ENCODE peak calls at places on chromosomes 5 and 9, in ten cellular contexts. W is dorsolateral prefrontal cortex, Z is kidney, E is fibroblast of pulmonary artery, K is mucosa of descending colon, G is stomach, M is lower lobe of right lung, F is AG04450, B is A549, S is adrenal gland. L is an unnamed sample.

GRCh38 chr9:105661011-105661410 is 1.2 kb upstream of the TAL2 start:
- DNase-seq in M (no peak), K (no peak), Z (no peak), S (no peak), B (no peak), E (no peak), G (no peak), W (peak; percentile 39), F (no peak), L (no peak)

GRCh38 chr9:90659626-90660364 is 17.2 kb upstream of the DIRAS2 start:
- DNase-seq in F (no peak), K (no peak), E (peak; percentile 27), S (no peak), Z (no peak), W (no peak), G (no peak), B (no peak), M (no peak), L (peak; percentile 54)

GRCh38 chr5:98784411-98784810 is 10.9 kb downstream of the RGMB start:
- DNase-seq in G (no peak), K (no peak), M (no peak), S (no peak), E (no peak), B (no peak), F (no peak), W (no peak), Z (no peak), L (no peak)

GRCh38 chr9:123658792-123659191 is 271.1 kb downstream of the DENND1A start:
- DNase-seq in B (no peak), W (no peak), K (no peak), Z (no peak), M (no peak), S (no peak), E (peak; percentile 20), G (no peak), F (no peak), L (no peak)

GRCh38 chr9:127753148-127753547 is 18.1 kb upstream of the TOR2A start:
- DNase-seq in M (no peak), G (no peak), W (no peak), E (no peak), F (no peak), K (no peak), S (no peak), B (no peak), Z (no peak), L (no peak)

GRCh38 chr5:168689278-168689677 is 110.1 kb upstream of the PANK3 start:
- DNase-seq in K (no peak), Z (no peak), G (no peak), S (no peak), E (no peak), B (no peak), W (no peak), F (no peak), M (no peak), L (no peak)

GRCh38 chr5:16578474-16578883 is 38.3 kb downstream of the RETREG1 start:
- DNase-seq in M (no peak), B (no peak), S (no peak), K (no peak), E (no peak), F (no peak), G (no peak), W (peak; percentile 69), Z (no peak), L (no peak)

GRCh38 chr5:80655231-80655784 is 525 bp upstream of the DHFR start:
- DNase-seq in E (peak; percentile 30), K (no peak), S (no peak), W (no peak), B (no peak), F (no peak), M (no peak), G (no peak), Z (no peak), L (no peak)

GRCh38 chr5:144913661-144914060 is 743.0 kb downstream of the KCTD16 start:
- DNase-seq in W (no peak), K (no peak), Z (no peak), S (no peak), M (no peak), G (no peak), B (no peak), F (no peak), E (no peak), L (no peak)

GRCh38 chr5:139185589-139185988 is 12.6 kb downstream of the SIL1 start:
- DNase-seq in M (no peak), G (no peak), Z (no peak), F (no peak), W (no peak), B (no peak), K (no peak), S (no peak), E (no peak), L (no peak)

DNA sequence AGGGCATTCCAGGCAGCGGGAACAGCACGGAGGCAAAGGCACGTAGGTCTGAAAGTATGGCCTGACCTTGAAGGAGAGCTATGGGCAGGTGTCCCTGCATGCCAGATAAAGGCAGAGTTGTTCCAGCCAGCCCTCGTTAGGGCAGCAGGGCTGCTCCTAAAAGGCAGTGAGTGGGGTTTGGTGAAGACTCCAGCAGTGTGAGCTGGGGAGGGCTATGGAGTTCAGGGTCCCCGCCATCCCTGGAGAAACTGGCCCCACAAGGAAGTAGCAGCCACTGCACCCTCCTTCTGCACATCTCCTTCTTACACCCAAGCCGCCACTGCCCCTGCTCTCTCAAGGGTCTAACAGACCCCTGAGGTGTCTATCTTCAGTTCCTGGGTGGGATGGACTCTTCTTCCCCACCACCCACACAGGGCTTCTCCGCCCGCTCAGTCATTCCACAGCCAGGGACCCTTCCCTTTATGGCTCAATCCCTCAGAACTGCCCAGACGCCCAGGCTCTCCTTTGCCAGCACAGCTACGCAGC is 1.4 kb downstream of the AKNA start:
- DNase-seq in W (no peak), G (no peak), E (no peak), K (no peak), Z (no peak), M (no peak), B (no peak), F (no peak), S (no peak), L (no peak)
- H3K4me3 ChIP-seq in W (peak overlapping the region; percentile 68), G (peak overlapping the region; percentile 54), E (peak overlapping the region; percentile 64), K (peak overlapping the region; percentile 40), Z (peak overlapping the region; percentile 77), M (peak overlapping the region; percentile 77), B (no peak overlapping the region), F (peak overlapping the region; percentile 74), S (no peak overlapping the region), L (peak overlapping the region; percentile 59)

DNA sequence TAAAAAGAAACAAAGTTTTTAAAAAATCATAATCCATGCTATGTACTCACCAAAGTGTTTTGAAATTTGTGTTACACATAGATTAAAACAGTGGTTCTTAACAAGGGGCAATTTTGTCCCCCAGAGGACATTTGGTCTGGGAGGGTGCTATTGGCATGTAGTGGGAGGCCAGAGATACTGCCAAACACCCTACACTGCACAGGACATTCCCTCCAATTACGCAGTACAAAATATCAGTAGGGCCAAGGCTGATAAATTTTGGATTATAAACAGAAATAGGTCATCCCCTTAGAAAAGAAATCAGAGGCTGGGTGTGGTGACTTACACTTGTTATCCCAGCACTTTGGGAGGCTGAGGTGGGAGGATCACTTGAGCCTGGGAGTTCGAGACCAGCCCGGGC is 38.9 kb downstream of the ELL2 start:
- DNase-seq in E (no peak), F (no peak), W (no peak), S (no peak), M (no peak), K (no peak), G (no peak), Z (no peak), B (no peak), L (no peak)
- H3K4me3 ChIP-seq in E (no peak overlapping the region), F (no peak overlapping the region), W (no peak overlapping the region), S (no peak overlapping the region), M (no peak overlapping the region), K (no peak overlapping the region), G (no peak overlapping the region), Z (no peak overlapping the region), B (no peak overlapping the region), L (no peak overlapping the region)

GRCh38 chr5:42631241-42631640 is 125.4 kb upstream of the CCDC152 start:
- DNase-seq in M (no peak), G (no peak), E (no peak), W (no peak), F (no peak), B (no peak), Z (no peak), K (no peak), S (no peak), L (no peak)

GRCh38 chr5:42632501-42632900 is 124.1 kb upstream of the CCDC152 start:
- DNase-seq in W (no peak), Z (no peak), S (no peak), M (no peak), E (no peak), K (no peak), B (no peak), F (no peak), G (no peak), L (no peak)

GRCh38 chr5:42626462-42626861 is 130.2 kb upstream of the CCDC152 start:
- DNase-seq in K (no peak), M (no peak), E (no peak), W (no peak), G (no peak), B (no peak), Z (no peak), S (no peak), F (no peak), L (no peak)

GRCh38 chr5:42628821-42629220 is 127.8 kb upstream of the CCDC152 start:
- DNase-seq in G (no peak), K (no peak), F (no peak), Z (no peak), W (no peak), B (no peak), M (no peak), E (no peak), S (no peak), L (no peak)

DNA sequence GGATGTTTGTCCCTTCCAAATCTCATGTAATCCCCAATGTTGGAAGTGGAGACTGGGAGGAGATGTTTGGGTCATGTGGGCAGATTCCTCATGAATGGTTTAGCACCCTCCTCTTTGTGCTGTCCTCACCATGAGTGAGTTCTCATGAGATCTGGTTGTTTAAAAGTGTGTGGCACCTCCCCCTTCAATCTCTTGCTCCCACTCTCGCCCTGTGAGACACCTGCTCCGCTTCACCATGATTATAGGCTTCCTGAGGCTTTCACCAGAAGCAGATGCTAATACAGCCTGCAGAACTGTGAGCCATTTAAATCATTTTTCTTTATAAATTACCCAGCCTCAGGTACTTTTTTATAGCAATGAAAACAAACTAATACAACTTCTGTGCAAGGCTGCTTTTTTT is 127.3 kb upstream of the CCDC152 start:
- DNase-seq in M (no peak), Z (no peak), K (no peak), G (no peak), E (no peak), B (no peak), W (no peak), F (no peak), S (no peak), L (no peak)
- H3K4me3 ChIP-seq in M (no peak overlapping the region), Z (no peak overlapping the region), K (no peak overlapping the region), G (no peak overlapping the region), E (no peak overlapping the region), B (no peak overlapping the region), W (no peak overlapping the region), F (no peak overlapping the region), S (no peak overlapping the region), L (no peak overlapping the region)

DNA sequence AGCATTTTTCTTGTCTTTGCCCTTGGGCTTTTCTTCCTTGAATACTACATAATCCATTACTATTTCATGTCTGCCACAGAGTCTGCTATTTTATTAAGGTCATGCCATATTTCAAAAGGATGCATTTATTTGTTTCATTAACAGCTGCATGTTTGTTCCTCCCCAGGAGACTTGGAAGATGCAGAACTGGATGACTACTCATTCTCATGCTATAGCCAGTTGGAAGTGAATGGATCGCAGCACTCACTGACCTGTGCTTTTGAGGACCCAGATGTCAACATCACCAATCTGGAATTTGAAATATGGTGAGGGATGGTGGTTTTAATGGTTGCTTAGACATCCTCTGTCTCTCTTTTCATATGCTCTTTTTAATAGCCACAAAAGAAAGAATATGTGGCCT is 4.0 kb downstream of the IL7R start:
- DNase-seq in F (no peak), B (no peak), W (no peak), G (no peak), E (no peak), K (no peak), Z (no peak), M (no peak), S (no peak), L (no peak)
- H3K4me3 ChIP-seq in F (no peak overlapping the region), B (no peak overlapping the region), W (no peak overlapping the region), G (peak overlapping the region; percentile 5), E (no peak overlapping the region), K (no peak overlapping the region), Z (no peak overlapping the region), M (peak overlapping the region; percentile 48), S (no peak overlapping the region), L (no peak overlapping the region)